ENCODE peak calls at places on chromosomes 16 and 17, in ten cellular contexts. P is GM23338; T is heart left ventricle; R is CD8-positive, alpha-beta T cell; M is lower lobe of right lung; E is breast epithelium; Y is dorsolateral prefrontal cortex; A is Peyer's patch; U is thoracic aorta; O is lung. V is an unnamed sample.

GRCh38 chr16:75494696-75495601 is at the start of gene CHST6:
- DNase-seq in P (peak; percentile 91), T (peak; percentile 50), R (no peak), M (no peak), E (no peak), Y (peak; percentile 54), A (peak; percentile 65), U (no peak), O (no peak), V (no peak)

GRCh38 chr17:31631759-31632158 is 227.3 kb downstream of the COPRS start:
- DNase-seq in P (no peak), T (no peak), R (no peak), M (no peak), E (no peak), Y (no peak), A (no peak), U (no peak), O (no peak), V (no peak)

GRCh38 chr17:61410555-61411089 is 11.0 kb downstream of the TBX2 start:
- DNase-seq in P (peak; percentile 91), T (peak; percentile 80), R (peak; percentile 84), M (peak; percentile 84), E (peak; percentile 81), Y (peak; percentile 63), A (peak; percentile 83), U (no peak), O (peak; percentile 78), V (peak; percentile 71)

GRCh38 chr17:67018429-67019125 is 25.8 kb upstream of the CACNG1 start:
- DNase-seq in P (no peak), T (no peak), R (no peak), M (no peak), E (no peak), Y (no peak), A (no peak), U (no peak), O (no peak), V (no peak)

GRCh38 chr16:74936902-74937560 is 47.9 kb downstream of the WDR59 start:
- DNase-seq in P (no peak), T (no peak), R (no peak), M (no peak), E (no peak), Y (no peak), A (no peak), U (no peak), O (no peak), V (no peak)

GRCh38 chr17:14320734-14321475 is 20.0 kb downstream of the HS3ST3B1 start:
- DNase-seq in P (no peak), T (no peak), R (no peak), M (no peak), E (no peak), Y (no peak), A (no peak), U (no peak), O (no peak), V (no peak)

GRCh38 chr16:88295526-88296436 is 87.0 kb upstream of the ZNF469 start:
- DNase-seq in P (no peak), T (no peak), R (no peak), M (no peak), E (no peak), Y (no peak), A (peak; percentile 24), U (no peak), O (no peak), V (no peak)

GRCh38 chr17:3866269-3866668 is 20.2 kb upstream of the NCBP3 start:
- DNase-seq in P (no peak), T (no peak), R (no peak), M (peak; percentile 38), E (no peak), Y (peak; percentile 51), A (no peak), U (no peak), O (no peak), V (no peak)

GRCh38 chr16:1614226-1615102 is 2.3 kb downstream of the CRAMP1 start:
- DNase-seq in P (peak; percentile 65), T (peak; percentile 46), R (no peak), M (no peak), E (no peak), Y (no peak), A (peak; percentile 61), U (no peak), O (no peak), V (peak; percentile 7)

GRCh38 chr16:83771306-83771942 is 36.4 kb upstream of the HSBP1 start:
- DNase-seq in P (no peak), T (peak; percentile 84), R (no peak), M (no peak), E (peak; percentile 56), Y (peak; percentile 65), A (no peak), U (peak; percentile 7), O (no peak), V (no peak)

GRCh38 chr16:397135-397661 is at the start of gene NME4:
- DNase-seq in P (peak; percentile 76), T (peak; percentile 51), R (peak; percentile 60), M (no peak), E (no peak), Y (no peak), A (peak; percentile 54), U (no peak), O (no peak), V (no peak)

GRCh38 chr17:51050291-51051033 is 70.2 kb downstream of the SPAG9 start:
- DNase-seq in P (no peak), T (no peak), R (no peak), M (no peak), E (no peak), Y (no peak), A (no peak), U (no peak), O (no peak), V (no peak)

GRCh38 chr17:61710546-61710945 is 119.5 kb upstream of the NACA2 start:
- DNase-seq in P (no peak), T (no peak), R (no peak), M (no peak), E (no peak), Y (no peak), A (no peak), U (no peak), O (no peak), V (no peak)

GRCh38 chr16:58176608-58177346 is 21.1 kb downstream of the CSNK2A2 start:
- DNase-seq in P (no peak), T (no peak), R (no peak), M (no peak), E (no peak), Y (no peak), A (no peak), U (no peak), O (no peak), V (no peak)
- H3K27ac ChIP-seq in P (no peak overlapping the region), T (no peak overlapping the region), R (peak overlapping the region; percentile 5), M (no peak overlapping the region), E (no peak overlapping the region), Y (no peak overlapping the region), A (no peak overlapping the region), U (no peak overlapping the region), O (peak overlapping the region; percentile 40), V (no peak overlapping the region)

GRCh38 chr16:49688298-49688697 is 167.6 kb downstream of the ZNF423 start:
- DNase-seq in P (peak; percentile 67), T (no peak), R (no peak), M (no peak), E (no peak), Y (no peak), A (no peak), U (no peak), O (no peak), V (no peak)
- TF ChIP-seq CTCF in P (peak; percentile 9), T (no peak), R (no peak), M (no peak), E (no peak), Y (no peak), A (no peak), U (no peak), O (no peak), V (no peak)

DNA sequence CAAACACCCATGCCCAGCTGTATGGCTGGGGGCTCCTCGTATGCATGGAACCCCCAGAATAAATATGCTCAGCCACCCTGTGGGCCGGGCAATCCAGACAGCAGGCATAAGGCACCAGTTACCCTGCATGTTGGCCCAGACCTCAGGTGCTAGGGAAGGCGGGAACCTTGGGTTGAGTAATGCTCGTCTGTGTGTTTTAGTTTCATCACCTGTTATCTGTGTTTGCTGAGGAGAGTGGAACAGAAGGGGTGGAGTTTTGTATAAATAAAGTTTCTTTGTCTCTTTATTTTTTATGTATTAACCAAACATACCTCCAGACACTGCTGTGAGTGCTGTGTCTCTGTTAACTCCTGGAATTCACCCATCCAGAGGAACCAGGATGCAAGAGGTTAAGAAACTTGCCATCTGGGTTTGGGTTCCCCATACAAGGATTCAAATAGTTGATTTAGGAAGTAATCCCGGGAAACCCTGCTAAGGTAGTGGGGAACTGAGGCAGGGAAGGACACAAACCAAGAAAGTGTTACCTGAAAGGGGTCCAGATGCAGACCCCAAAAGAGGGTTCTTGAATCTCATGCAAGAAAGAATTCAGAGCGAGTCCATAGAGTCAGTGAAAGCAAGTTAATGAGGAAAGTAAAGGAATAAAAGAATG is 37.4 kb upstream of the IL21R start:
- DNase-seq in P (no peak), T (no peak), R (no peak), M (no peak), E (no peak), Y (no peak), A (peak; percentile 58), U (no peak), O (peak; percentile 52), V (no peak)
- H3K27ac ChIP-seq in P (peak overlapping the region; percentile 26), T (no peak overlapping the region), R (no peak overlapping the region), M (peak overlapping the region; percentile 18), E (peak overlapping the region; percentile 17), Y (no peak overlapping the region), A (no peak overlapping the region), U (no peak overlapping the region), O (no peak overlapping the region), V (peak overlapping the region; percentile 31)

GRCh38 chr16:56312556-56312955 is 112.8 kb downstream of the AMFR start:
- DNase-seq in P (no peak), T (no peak), R (no peak), M (no peak), E (no peak), Y (no peak), A (no peak), U (no peak), O (no peak), V (no peak)

GRCh38 chr16:56312028-56312300 is 113.4 kb downstream of the AMFR start:
- DNase-seq in P (no peak), T (no peak), R (no peak), M (no peak), E (no peak), Y (no peak), A (no peak), U (no peak), O (no peak), V (no peak)

GRCh38 chr16:56310685-56311084 is 114.7 kb downstream of the AMFR start:
- DNase-seq in P (no peak), T (no peak), R (no peak), M (no peak), E (no peak), Y (no peak), A (no peak), U (no peak), O (no peak), V (no peak)

GRCh38 chr16:56314244-56314850 is 111.0 kb downstream of the AMFR start:
- DNase-seq in P (no peak), T (no peak), R (no peak), M (no peak), E (no peak), Y (no peak), A (no peak), U (no peak), O (no peak), V (no peak)

GRCh38 chr16:56311208-56312027 is 113.9 kb downstream of the AMFR start:
- DNase-seq in P (peak; percentile 35), T (no peak), R (no peak), M (no peak), E (no peak), Y (no peak), A (no peak), U (no peak), O (no peak), V (no peak)
- TF ChIP-seq CTCF in P (peak; percentile 70), T (no peak), R (no peak), M (no peak), E (no peak), Y (no peak), A (no peak), U (no peak), O (no peak), V (no peak)